ENCODE peak calls at places on chromosomes 12 and 14, in nine cellular contexts. R is cardiac fibroblast, I is H7, W is GM23248, F is BJ, Y is suprapubic skin, M is A549, A is H1, P is neuronal stem cell. H is an unnamed sample.

GRCh38 chr12:71945121-71945520 is 6.5 kb downstream of the TPH2 start:
- DNase-seq in R (no peak), I (no peak), W (no peak), F (peak; percentile 33), Y (no peak), M (no peak), A (no peak), P (no peak), H (no peak)

GRCh38 chr12:66533767-66534166 is 145.1 kb downstream of the GRIP1 start:
- DNase-seq in R (no peak), I (no peak), W (no peak), F (no peak), Y (no peak), M (no peak), A (no peak), P (no peak), H (no peak)

GRCh38 chr14:89603938-89604480 is 187.0 kb upstream of the FOXN3 start:
- DNase-seq in R (no peak), I (no peak), W (no peak), F (no peak), Y (no peak), M (no peak), A (no peak), P (no peak), H (no peak)

GRCh38 chr14:39102265-39102968 is 618 bp downstream of the SEC23A start:
- DNase-seq in R (peak; percentile 52), I (no peak), W (peak; percentile 73), F (no peak), Y (no peak), M (peak; percentile 34), A (no peak), P (no peak), H (no peak)

GRCh38 chr14:74464785-74465184 is 28.3 kb downstream of the NPC2 start:
- DNase-seq in R (no peak), I (no peak), W (no peak), F (no peak), Y (no peak), M (no peak), A (peak; percentile 34), P (no peak), H (no peak)

GRCh38 chr14:105089746-105090492 is 24.7 kb upstream of the GPR132 start:
- DNase-seq in R (no peak), I (no peak), W (peak; percentile 12), F (no peak), Y (peak; percentile 71), M (no peak), A (no peak), P (no peak), H (peak; percentile 55)

GRCh38 chr12:46455648-46456352 is 83.2 kb upstream of the SLC38A2 start:
- DNase-seq in R (no peak), I (no peak), W (no peak), F (no peak), Y (no peak), M (no peak), A (no peak), P (no peak), H (no peak)

GRCh38 chr12:65881965-65882413 is 57.7 kb downstream of the HMGA2 start:
- DNase-seq in R (peak; percentile 96), I (peak; percentile 50), W (peak; percentile 81), F (no peak), Y (peak; percentile 95), M (no peak), A (no peak), P (no peak), H (peak; percentile 68)

GRCh38 chr12:14576896-14577295 is 9.2 kb upstream of the PLBD1 start:
- DNase-seq in R (no peak), I (no peak), W (no peak), F (no peak), Y (no peak), M (no peak), A (no peak), P (no peak), H (no peak)

GRCh38 chr14:37369446-37369845 is 171.7 kb downstream of the MIPOL1 start:
- DNase-seq in R (no peak), I (no peak), W (no peak), F (no peak), Y (no peak), M (no peak), A (no peak), P (no peak), H (no peak)

GRCh38 chr12:46456356-46457334 is 84.1 kb upstream of the SLC38A2 start:
- DNase-seq in R (peak; percentile 71), I (no peak), W (no peak), F (no peak), Y (no peak), M (no peak), A (no peak), P (no peak), H (no peak)

GRCh38 chr14:64645220-64645891 is 58.9 kb upstream of the PLEKHG3 start:
- DNase-seq in R (peak; percentile 95), I (peak; percentile 55), W (peak; percentile 98), F (peak; percentile 100), Y (no peak), M (no peak), A (no peak), P (peak; percentile 35), H (no peak)

GRCh38 chr12:30546121-30546520 is 149.5 kb downstream of the IPO8 start:
- DNase-seq in R (no peak), I (no peak), W (no peak), F (no peak), Y (no peak), M (no peak), A (no peak), P (no peak), H (no peak)
- H3K4me3 ChIP-seq in R (no peak overlapping the region), I (no peak overlapping the region), W (no peak overlapping the region), F (no peak overlapping the region), Y (no peak overlapping the region), M (no peak overlapping the region), A (no peak overlapping the region), P (no peak overlapping the region), H (no peak overlapping the region)

DNA sequence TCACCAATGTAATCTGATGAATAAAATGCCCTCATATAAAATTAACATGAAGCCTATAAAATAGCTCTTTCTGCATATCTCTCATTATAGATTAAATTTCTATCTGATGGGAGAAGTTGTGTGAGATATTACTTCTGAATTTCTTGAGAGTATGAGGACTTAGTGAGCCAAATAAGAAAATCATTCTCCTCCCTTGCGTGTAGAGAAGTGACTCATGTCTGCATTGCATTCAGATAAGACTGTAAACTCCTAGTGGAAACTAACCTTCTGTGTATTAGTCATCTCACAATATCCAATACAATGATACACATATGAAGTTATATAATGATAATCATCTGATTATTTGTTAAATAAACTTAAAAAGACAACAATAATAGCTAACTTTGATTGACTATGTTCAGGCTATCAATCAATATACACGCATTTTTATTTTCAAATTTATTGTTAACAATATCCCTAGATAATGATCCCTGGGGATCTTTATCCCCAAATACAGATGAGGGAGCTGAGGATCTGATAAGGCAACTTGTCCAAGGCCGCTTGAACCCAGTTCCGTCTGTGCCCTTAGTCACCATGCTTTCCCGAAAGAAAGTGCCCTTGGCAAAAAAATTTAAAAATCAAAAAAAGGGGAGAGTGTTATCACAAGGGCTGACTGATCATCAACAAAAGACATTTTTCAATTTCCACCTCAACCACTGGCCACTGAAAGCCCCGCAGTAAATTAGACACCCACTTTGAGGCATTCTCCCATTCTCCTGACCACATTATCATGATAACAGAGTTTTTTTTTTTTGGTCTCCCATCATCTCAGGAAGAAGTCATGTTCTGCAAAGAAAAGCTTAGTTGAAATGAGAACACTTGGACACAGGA is 189.2 kb upstream of the RASSF8 start:
- DNase-seq in R (peak; percentile 81), I (no peak), W (peak; percentile 93), F (no peak), Y (no peak), M (peak; percentile 28), A (no peak), P (no peak), H (no peak)
- H3K4me3 ChIP-seq in R (no peak overlapping the region), I (no peak overlapping the region), W (no peak overlapping the region), F (no peak overlapping the region), Y (no peak overlapping the region), M (no peak overlapping the region), A (no peak overlapping the region), P (no peak overlapping the region), H (no peak overlapping the region)

GRCh38 chr14:28756896-28757570 is 9.6 kb upstream of the FOXG1 start:
- DNase-seq in R (peak; percentile 63), I (peak; percentile 68), W (peak; percentile 77), F (no peak), Y (no peak), M (peak; percentile 42), A (peak; percentile 58), P (no peak), H (no peak)
- H3K4me3 ChIP-seq in R (no peak overlapping the region), I (no peak overlapping the region), W (peak overlapping the region; percentile 36), F (no peak overlapping the region), Y (no peak overlapping the region), M (no peak overlapping the region), A (no peak overlapping the region), P (peak overlapping the region; percentile 5), H (no peak overlapping the region)

GRCh38 chr12:52929538-52929937 is 19.4 kb upstream of the KRT18 start:
- DNase-seq in R (no peak), I (peak; percentile 6), W (no peak), F (no peak), Y (no peak), M (no peak), A (no peak), P (no peak), H (no peak)

GRCh38 chr12:52927964-52928363 is 21.0 kb upstream of the KRT18 start:
- DNase-seq in R (no peak), I (peak; percentile 8), W (no peak), F (no peak), Y (no peak), M (no peak), A (no peak), P (no peak), H (no peak)

GRCh38 chr12:52926596-52927241 is 21.8 kb upstream of the KRT8 start:
- DNase-seq in R (no peak), I (no peak), W (peak; percentile 20), F (no peak), Y (no peak), M (peak; percentile 63), A (no peak), P (no peak), H (no peak)

GRCh38 chr12:52924764-52925716 is 20.2 kb upstream of the KRT8 start:
- DNase-seq in R (peak; percentile 89), I (peak; percentile 31), W (peak; percentile 86), F (peak; percentile 51), Y (no peak), M (peak; percentile 85), A (no peak), P (no peak), H (no peak)

DNA sequence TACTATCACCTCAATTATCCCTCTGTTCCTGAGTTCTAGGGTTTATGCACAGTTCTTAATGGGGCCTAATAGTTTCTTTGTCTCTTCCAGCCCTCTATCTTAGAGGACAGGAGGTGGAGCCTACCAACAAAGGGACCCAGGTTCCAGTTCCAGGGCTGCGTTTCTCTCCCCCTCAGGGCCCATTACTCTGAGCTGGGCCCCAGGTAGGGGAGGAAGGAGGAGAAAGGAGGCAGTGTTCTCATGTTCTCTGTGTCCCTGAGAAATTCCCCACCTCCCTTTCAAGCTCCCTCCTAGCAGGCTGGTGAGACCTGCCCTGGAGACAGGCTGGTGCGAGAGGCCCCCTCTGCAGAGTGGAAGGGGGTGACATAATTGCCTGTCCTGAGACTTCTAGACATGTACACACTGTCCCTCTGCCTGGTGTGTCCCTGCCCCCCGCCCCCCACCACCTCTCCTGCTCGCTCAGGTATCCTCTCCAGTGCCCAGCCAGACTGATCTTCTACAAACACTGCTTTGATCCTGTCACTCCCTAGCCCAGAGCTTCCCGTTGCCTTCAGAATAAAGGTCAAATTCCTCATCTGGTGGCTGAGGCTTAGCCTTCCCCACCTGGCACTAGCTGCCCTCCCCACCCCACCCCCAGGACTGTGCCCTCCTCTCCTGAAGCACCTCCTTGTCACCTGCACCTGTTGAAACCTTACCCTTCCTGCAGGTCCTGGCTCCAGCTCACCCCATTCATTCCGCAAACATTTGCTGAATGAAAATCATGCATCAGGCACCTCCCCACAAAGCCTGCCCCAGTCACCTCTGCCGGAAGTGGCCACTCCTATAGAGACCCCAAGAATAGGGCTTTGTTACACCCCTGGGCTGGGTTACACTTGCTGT is 21.1 kb upstream of the KRT8 start:
- DNase-seq in R (no peak), I (peak; percentile 56), W (peak; percentile 12), F (no peak), Y (no peak), M (no peak), A (no peak), P (no peak), H (peak; percentile 66)
- H3K4me3 ChIP-seq in R (no peak overlapping the region), I (no peak overlapping the region), W (no peak overlapping the region), F (no peak overlapping the region), Y (no peak overlapping the region), M (peak overlapping the region; percentile 27), A (no peak overlapping the region), P (no peak overlapping the region), H (no peak overlapping the region)